ENCODE peak calls at places on chromosome 7, in nine cellular contexts. M is GM12891; L is kidney glomerular epithelial cell; O is stimulated activated CD8-positive, alpha-beta memory T cell treated with anti-CD3 and anti-CD28 coated beads, Interleukin-7, amount 100 ng/mL, for 1 hour; S is neural progenitor cell; X is ovary; E is anterior cingulate cortex; C is DMS 273 treated with DMSO at 0.1 percent for 48 hours; A is SK-MEL-5. W is an unnamed sample.

GRCh38 chr7:123844712-123845219 is at the start of gene HYAL4:
- DNase-seq in M (no peak), L (no peak), O (no peak), S (no peak), X (no peak), E (no peak), C (no peak), A (no peak), W (no peak)

GRCh38 chr7:1076184-1077072 is 11.5 kb upstream of the GPER1 start:
- DNase-seq in M (no peak), L (no peak), O (no peak), S (no peak), X (peak; percentile 64), E (peak; percentile 69), C (no peak), A (no peak), W (no peak)

GRCh38 chr7:155590215-155591023 is 44.1 kb upstream of the CNPY1 start:
- DNase-seq in M (no peak), L (no peak), O (no peak), S (no peak), X (no peak), E (peak; percentile 74), C (peak; percentile 26), A (no peak), W (peak; percentile 7)

GRCh38 chr7:43847496-43847895 is 21.8 kb downstream of the MRPS24 start:
- DNase-seq in M (no peak), L (peak; percentile 6), O (no peak), S (no peak), X (no peak), E (no peak), C (no peak), A (no peak), W (peak; percentile 40)

GRCh38 chr7:46319841-46320240 is 398.8 kb upstream of the IGFBP3 start:
- DNase-seq in M (no peak), L (no peak), O (no peak), S (no peak), X (no peak), E (no peak), C (no peak), A (no peak), W (peak; percentile 8)

GRCh38 chr7:73647725-73648592 is 19.7 kb upstream of the VPS37D start:
- DNase-seq in M (peak; percentile 43), L (no peak), O (no peak), S (peak; percentile 67), X (no peak), E (no peak), C (no peak), A (peak; percentile 27), W (no peak)

GRCh38 chr7:106346678-106347217 is 62.0 kb upstream of the NAMPT start:
- DNase-seq in M (no peak), L (no peak), O (no peak), S (no peak), X (no peak), E (no peak), C (no peak), A (peak; percentile 94), W (peak; percentile 80)

GRCh38 chr7:39271386-39271785 is 293.7 kb downstream of the POU6F2 start:
- DNase-seq in M (no peak), L (peak; percentile 20), O (no peak), S (peak; percentile 40), X (peak; percentile 23), E (peak; percentile 52), C (peak; percentile 91), A (no peak), W (peak; percentile 58)

GRCh38 chr7:31696270-31696669 is 9.3 kb downstream of the PPP1R17 start:
- DNase-seq in M (no peak), L (no peak), O (no peak), S (no peak), X (no peak), E (no peak), C (no peak), A (no peak), W (no peak)

GRCh38 chr7:138961159-138961558 is 20.0 kb downstream of the KIAA1549 start:
- DNase-seq in M (no peak), L (no peak), O (no peak), S (no peak), X (no peak), E (no peak), C (peak; percentile 30), A (no peak), W (peak; percentile 38)

GRCh38 chr7:34299066-34299465 is 359.0 kb upstream of the NPSR1 start:
- DNase-seq in M (no peak), L (no peak), O (no peak), S (no peak), X (no peak), E (no peak), C (no peak), A (no peak), W (no peak)

GRCh38 chr7:138491612-138492386 is 31.7 kb downstream of the TRIM24 start:
- DNase-seq in M (no peak), L (no peak), O (no peak), S (no peak), X (no peak), E (no peak), C (no peak), A (no peak), W (no peak)

GRCh38 chr7:159030490-159031134 is 114.1 kb downstream of the VIPR2 start:
- DNase-seq in M (no peak), L (peak; percentile 17), O (no peak), S (peak; percentile 83), X (peak; percentile 80), E (peak; percentile 48), C (peak; percentile 43), A (no peak), W (peak; percentile 12)

GRCh38 chr7:47460251-47460989 is 121.5 kb downstream of the TNS3 start:
- DNase-seq in M (no peak), L (no peak), O (no peak), S (no peak), X (no peak), E (peak; percentile 10), C (no peak), A (no peak), W (no peak)

GRCh38 chr7:51128545-51129466 is 187.8 kb downstream of the COBL start:
- DNase-seq in M (no peak), L (no peak), O (no peak), S (peak; percentile 8), X (no peak), E (no peak), C (no peak), A (no peak), W (no peak)

GRCh38 chr7:44236333-44236728 is 35.6 kb downstream of the YKT6 start:
- DNase-seq in M (no peak), L (no peak), O (no peak), S (peak; percentile 66), X (no peak), E (no peak), C (no peak), A (peak; percentile 38), W (no peak)

GRCh38 chr7:13276977-13277376 is 589.5 kb downstream of the ARL4A start:
- DNase-seq in M (no peak), L (no peak), O (no peak), S (peak; percentile 11), X (no peak), E (no peak), C (no peak), A (peak; percentile 22), W (no peak)

GRCh38 chr7:70133291-70133690 is 535.0 kb downstream of the AUTS2 start:
- DNase-seq in M (no peak), L (no peak), O (no peak), S (no peak), X (no peak), E (no peak), C (no peak), A (no peak), W (no peak)

GRCh38 chr7:37510043-37510634 is 61.5 kb upstream of the ELMO1 start:
- DNase-seq in M (no peak), L (no peak), O (no peak), S (peak; percentile 35), X (no peak), E (no peak), C (no peak), A (peak; percentile 42), W (no peak)

GRCh38 chr7:42232275-42232674 is 4.7 kb downstream of the GLI3 start:
- DNase-seq in M (no peak), L (peak; percentile 28), O (no peak), S (peak; percentile 83), X (no peak), E (no peak), C (no peak), A (peak; percentile 74), W (peak; percentile 94)

GRCh38 chr7:10022957-10023356 is 950.7 kb upstream of the PHF14 start:
- DNase-seq in M (no peak), L (peak; percentile 11), O (no peak), S (peak; percentile 62), X (no peak), E (no peak), C (peak; percentile 24), A (peak; percentile 84), W (peak; percentile 1)

W was measured in renal cortical epithelial cell.